ENCODE peak calls at places on chromosomes 13 and 19, in four cellular contexts. X is CD8-positive, alpha-beta T cell; U is Calu3; I is tibial artery. T is an unnamed sample.

GRCh38 chr19:10114651-10115391 is 3.3 kb downstream of the P2RY11 start:
- DNase-seq in X (no peak), U (no peak), I (no peak), T (no peak)

GRCh38 chr19:39480337-39481228 is at the start of gene TIMM50:
- DNase-seq in X (peak), U (peak), I (peak), T (peak)

GRCh38 chr13:107348471-107348870 is 780.5 kb upstream of the ARGLU1 start:
- DNase-seq in X (no peak), U (no peak), I (no peak), T (no peak)

GRCh38 chr19:7738023-7738422 is 6.1 kb upstream of the CLEC4G start:
- DNase-seq in X (no peak), U (no peak), I (no peak), T (no peak)

GRCh38 chr19:33403221-33403972 is 29.9 kb downstream of the CEBPG start:
- DNase-seq in X (no peak), U (no peak), I (peak), T (no peak)

GRCh38 chr19:19651076-19651475 is 7.6 kb upstream of the GMIP start:
- DNase-seq in X (no peak), U (no peak), I (no peak), T (no peak)

GRCh38 chr13:40468227-40468838 is 198.1 kb downstream of the FOXO1 start:
- DNase-seq in X (no peak), U (no peak), I (no peak), T (no peak)

GRCh38 chr19:11013771-11014170 is 52.9 kb downstream of the SMARCA4 start:
- DNase-seq in X (no peak), U (no peak), I (no peak), T (no peak)

GRCh38 chr13:49756263-49756662 is 36.2 kb downstream of the KPNA3 start:
- DNase-seq in X (no peak), U (no peak), I (no peak), T (no peak)

GRCh38 chr13:113764793-113765190 is 5.8 kb downstream of the TMEM255B start:
- DNase-seq in X (no peak), U (no peak), I (no peak), T (no peak)

GRCh38 chr19:31676271-31677004 is 327.2 kb upstream of the TSHZ3 start:
- DNase-seq in X (no peak), U (no peak), I (no peak), T (no peak)

GRCh38 chr13:64276232-64276631 is 2860.6 kb upstream of the PCDH20 start:
- DNase-seq in X (no peak), U (no peak), I (no peak), T (no peak)

GRCh38 chr13:64272681-64273080 is 2857.0 kb upstream of the PCDH20 start:
- DNase-seq in X (no peak), U (no peak), I (no peak), T (no peak)

GRCh38 chr13:64277097-64277496 is 2861.4 kb upstream of the PCDH20 start:
- DNase-seq in X (no peak), U (no peak), I (no peak), T (no peak)

GRCh38 chr13:64274481-64275217 is 2859.0 kb upstream of the PCDH20 start:
- DNase-seq in X (no peak), U (no peak), I (no peak), T (no peak)

GRCh38 chr13:64273780-64274179 is 2858.1 kb upstream of the PCDH20 start:
- DNase-seq in X (no peak), U (no peak), I (no peak), T (no peak)
- TF ChIP-seq CTCF in X (no peak), U (no peak), I (no peak), T (no peak)

DNA sequence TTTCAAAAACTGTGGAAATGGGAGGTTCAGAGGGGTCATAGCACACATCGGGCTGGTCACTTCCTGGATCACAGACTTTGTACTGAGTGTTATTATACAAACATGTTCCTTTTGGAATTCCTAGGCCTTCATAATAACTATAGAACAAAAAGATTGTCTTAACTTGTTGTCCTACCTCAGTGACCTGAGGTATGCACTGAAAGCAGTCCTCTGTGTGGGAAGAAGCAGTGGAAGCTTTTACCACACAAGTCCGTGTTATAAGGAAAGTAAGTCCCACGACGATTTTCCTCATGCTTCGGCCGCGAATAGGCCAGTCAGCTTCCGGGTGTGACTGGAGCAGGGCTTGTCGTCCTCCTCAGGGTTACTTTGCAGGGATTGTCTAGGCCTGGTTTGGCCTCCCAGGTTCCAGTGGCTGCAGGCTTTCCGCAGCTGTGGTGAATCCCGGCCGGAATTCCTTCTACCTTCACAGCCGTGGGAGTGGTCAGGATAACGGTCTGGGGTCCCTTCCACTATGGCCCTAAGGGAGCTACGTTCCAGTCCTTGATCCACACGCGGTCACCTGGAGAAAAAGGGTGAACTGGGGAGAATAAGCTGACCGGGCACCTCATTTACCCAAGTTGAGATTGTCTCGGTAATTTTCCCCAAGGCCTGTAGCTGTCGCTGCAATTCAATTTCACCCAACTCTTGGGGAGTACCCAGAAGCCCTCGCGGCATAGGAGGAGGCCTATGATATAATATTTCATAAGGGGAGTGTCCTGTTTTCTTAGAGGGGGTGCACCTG is 16.0 kb downstream of the NAPSA start:
- DNase-seq in X (no peak), U (no peak), I (no peak), T (no peak)
- TF ChIP-seq CTCF in X (no peak), U (no peak), I (no peak), T (no peak)

DNA sequence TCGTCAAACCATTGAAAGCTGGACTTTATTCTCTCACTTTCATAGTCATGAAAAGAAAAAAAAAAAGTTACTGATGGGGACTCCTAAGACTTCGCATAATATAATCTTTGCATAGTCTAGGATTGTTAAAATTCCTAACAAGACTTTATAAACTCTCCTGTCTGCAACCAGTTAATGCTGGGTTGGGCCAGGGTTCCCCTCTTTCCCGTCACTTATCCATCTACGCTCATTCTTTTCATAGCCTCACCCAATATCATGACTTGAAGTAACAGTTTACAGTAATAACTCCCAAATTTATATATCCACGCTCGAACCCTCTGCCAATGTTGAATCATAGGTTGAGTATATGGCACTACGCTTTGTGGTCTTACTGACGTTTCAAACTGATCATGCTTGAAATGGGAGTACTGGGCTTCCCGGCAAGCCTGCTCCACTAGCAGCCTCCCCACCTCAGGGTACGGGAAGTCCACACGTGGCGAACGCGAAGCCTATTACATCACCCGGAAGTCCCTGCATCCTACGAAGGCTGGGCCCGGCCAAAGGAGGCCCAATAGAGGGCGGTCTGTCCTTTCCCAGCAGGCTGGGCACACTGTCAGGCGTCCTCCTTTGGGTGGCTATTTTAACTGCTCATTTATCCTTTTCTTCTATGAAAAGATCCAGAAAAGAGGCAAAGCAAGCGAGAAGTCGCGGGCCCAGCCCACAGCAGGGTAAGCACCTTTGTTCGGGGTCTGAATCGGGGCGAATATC is 694 bp upstream of the ZNF460 start:
- DNase-seq in X (peak), U (peak), I (peak), T (peak)
- TF ChIP-seq CTCF in X (no peak), U (no peak), I (peak), T (no peak)

DNA sequence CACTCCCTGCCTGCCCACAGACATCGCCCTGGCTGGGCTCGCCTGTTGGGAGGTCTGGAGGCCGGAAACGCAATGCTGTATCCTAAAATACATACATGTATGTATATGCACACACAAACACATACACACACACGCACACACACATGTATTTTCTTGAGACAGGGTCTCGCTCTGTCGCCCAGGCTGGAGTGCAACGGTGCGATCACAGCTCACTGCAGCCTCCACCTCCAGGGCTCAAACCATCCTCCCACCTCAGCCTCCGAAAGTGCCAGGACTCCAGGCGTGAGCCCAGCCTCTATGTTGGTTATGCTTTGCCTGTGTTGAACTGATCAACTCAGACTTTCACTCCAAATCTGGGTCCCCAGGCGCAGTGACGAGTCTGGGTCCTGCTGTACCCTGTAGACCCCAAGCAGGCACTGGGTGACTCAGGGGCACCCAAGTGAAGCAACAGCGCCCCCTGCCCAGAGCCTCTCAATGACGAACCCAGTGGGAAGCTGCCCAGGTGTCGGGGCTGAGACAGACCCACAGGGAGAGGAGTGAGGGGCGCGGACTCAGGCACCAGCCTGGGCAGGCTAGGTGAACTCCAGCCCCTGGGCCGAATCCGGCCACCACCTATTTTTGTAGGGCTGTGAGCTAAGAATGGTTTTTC is 27.4 kb upstream of the CACTIN start:
- DNase-seq in X (no peak), U (peak), I (no peak), T (no peak)
- TF ChIP-seq CTCF in X (no peak), U (no peak), I (no peak), T (no peak)

DNA sequence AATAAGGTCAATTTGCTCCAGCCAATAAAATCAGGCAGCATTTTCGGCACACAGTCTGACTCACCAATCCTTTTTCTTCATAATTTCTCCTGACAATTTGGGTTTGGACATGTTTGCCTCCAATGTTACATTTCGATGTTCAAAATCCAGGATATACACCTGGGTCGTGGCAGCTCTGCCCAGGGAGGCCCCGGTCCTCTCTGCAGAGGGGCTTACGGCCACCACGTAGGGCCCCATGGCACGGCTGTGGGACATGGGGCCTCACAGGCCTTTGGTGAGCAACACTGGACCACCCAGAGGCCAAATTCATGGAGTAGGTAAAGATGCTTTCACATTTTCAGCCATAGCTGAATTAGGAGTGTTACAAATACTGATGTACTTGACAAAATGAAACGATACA is 25.4 kb downstream of the IRS2 start:
- DNase-seq in X (no peak), U (no peak), I (no peak), T (no peak)
- TF ChIP-seq CTCF in X (no peak), U (no peak), I (no peak), T (no peak)

GRCh38 chr19:28498404-28498976 is 714.5 kb downstream of the UQCRFS1 start:
- DNase-seq in X (no peak), U (no peak), I (no peak), T (no peak)
- TF ChIP-seq CTCF in X (no peak), U (no peak), I (no peak), T (no peak)

DNA sequence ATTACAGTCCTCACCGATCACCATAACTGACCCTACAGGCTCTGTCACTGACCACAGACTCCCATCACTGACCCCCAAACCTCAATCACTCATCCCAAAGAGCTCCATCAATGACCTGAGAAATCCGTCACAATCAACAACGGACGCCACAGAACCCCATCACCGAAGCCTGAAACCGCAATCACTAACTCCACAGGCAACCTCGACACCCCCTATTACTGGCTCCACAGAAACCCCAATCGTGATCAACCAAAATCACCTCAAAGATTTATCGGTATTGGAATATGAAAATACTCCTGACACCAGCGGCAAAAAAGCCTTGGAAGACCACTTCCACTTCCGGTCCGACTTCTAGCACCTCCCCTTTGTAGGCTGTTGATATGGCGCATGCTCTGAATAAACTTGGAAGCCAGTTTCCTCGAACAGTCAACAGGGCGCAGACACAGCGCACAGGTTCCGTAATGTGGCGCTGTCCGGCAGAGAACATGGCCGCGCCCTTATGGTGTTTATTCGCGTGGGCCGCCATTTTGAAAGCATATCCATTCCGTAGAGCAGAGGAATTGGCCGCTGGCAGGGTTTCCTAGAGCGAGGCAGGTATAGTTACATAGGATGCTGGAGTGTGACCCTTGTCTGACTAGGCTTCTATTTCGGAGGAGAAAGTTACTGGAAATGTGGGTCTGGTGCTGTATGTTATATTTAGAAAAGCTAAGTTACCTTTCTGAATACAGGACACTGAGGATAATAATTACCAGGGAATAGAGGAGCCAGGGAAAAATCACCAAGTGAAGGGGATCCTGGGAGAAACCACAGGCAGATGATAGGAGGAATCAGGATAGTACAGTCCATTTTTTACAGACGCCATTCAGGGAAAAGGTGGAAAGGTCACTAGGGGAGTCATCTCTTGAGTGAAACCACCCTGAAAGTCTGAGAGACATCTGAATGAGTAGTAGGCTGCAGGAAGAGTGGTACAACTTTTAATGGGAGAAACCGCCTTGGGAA is at the start of gene ZNF585A:
- DNase-seq in X (peak), U (peak), I (peak), T (peak)
- TF ChIP-seq CTCF in X (no peak), U (no peak), I (no peak), T (no peak)

DNA sequence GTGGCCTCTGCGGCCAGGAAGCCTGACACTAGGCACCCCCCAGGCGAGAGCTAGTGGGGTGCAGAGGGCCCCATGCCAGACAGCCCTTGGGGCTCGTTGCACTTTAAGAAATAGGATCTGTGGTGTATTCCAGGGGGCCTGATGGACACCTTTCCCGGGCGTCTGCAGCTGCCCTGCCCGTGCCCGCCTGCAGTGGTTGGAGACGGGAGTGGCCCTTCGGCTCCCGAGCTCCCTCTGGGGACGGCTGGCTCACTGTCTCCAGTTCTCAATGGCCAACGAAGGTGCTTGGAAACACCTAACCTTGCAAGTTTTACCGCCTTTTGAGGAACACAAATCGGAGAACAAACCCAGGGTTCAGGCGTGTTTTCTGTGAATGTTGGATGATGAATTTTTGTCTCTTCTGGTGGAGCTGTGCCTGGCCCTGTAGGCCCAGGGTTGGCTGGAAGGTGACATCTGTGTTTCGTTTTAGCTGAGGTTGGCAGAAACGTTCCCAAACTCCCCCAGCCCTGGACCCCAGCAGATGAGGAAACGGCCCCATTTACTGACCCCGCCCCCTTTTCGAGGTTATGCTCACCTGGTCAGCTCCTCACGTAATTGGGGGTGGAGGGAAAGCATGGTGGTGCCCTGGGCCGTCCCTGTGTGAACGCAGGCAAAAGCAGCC is 17.4 kb upstream of the NPAS1 start:
- DNase-seq in X (no peak), U (no peak), I (no peak), T (no peak)
- TF ChIP-seq CTCF in X (no peak), U (no peak), I (peak), T (no peak)

GRCh38 chr13:61414136-61414535 is 1.5 kb downstream of the PCDH20 start:
- DNase-seq in X (no peak), U (no peak), I (no peak), T (no peak)

GRCh38 chr13:61414686-61415664 is 674 bp downstream of the PCDH20 start:
- DNase-seq in X (no peak), U (no peak), I (no peak), T (no peak)

GRCh38 chr13:61410266-61410665 is 5.4 kb downstream of the PCDH20 start:
- DNase-seq in X (no peak), U (no peak), I (no peak), T (no peak)

GRCh38 chr13:61413572-61413971 is 2.1 kb downstream of the PCDH20 start:
- DNase-seq in X (no peak), U (no peak), I (no peak), T (no peak)

GRCh38 chr13:61410669-61411297 is 4.9 kb downstream of the PCDH20 start:
- DNase-seq in X (no peak), U (no peak), I (no peak), T (no peak)
- TF ChIP-seq CTCF in X (no peak), U (no peak), I (peak), T (no peak)

GRCh38 chr13:50805805-50806204 is 37.7 kb downstream of the DLEU7 start:
- DNase-seq in X (no peak), U (no peak), I (no peak), T (no peak)
- TF ChIP-seq CTCF in X (no peak), U (no peak), I (no peak), T (no peak)